ENCODE peak calls at places on chromosomes 4 and X, in four cellular contexts. R is HepG2, I is K562, V is GM12878. Z is an unnamed sample.

GRCh38 chr4:120915311-120915710 is 7.2 kb downstream of the PRDM5 start:
- DNase-seq in I (no peak), R (no peak), V (no peak), Z (no peak)

GRCh38 chr4:100306018-100306417 is 115.8 kb upstream of the DDIT4L start:
- DNase-seq in V (no peak), I (no peak), R (no peak), Z (no peak)

GRCh38 chrX:39196192-39197102 is 395.2 kb downstream of the MID1IP1 start:
- DNase-seq in I (peak; percentile 37), R (no peak), V (peak; percentile 90), Z (no peak)

GRCh38 chr4:111776546-111776945 is 368.7 kb upstream of the FAM241A start:
- DNase-seq in R (no peak), I (no peak), V (no peak), Z (no peak)

GRCh38 chr4:65791807-65792308 is 121.6 kb upstream of the EPHA5 start:
- DNase-seq in R (no peak), V (no peak), I (no peak), Z (peak; percentile 4)

GRCh38 chrX:10314530-10315104 is 157.8 kb downstream of the CLCN4 start:
- DNase-seq in I (no peak), R (no peak), V (no peak), Z (peak; percentile 87)

GRCh38 chr4:36053931-36054330 is 190.4 kb downstream of the ARAP2 start:
- DNase-seq in V (no peak), I (no peak), R (no peak), Z (no peak)

GRCh38 chr4:151322565-151322964 is 2.8 kb downstream of the SH3D19 start:
- DNase-seq in R (no peak), I (no peak), V (no peak), Z (no peak)

GRCh38 chrX:109812236-109812635 is 79.2 kb upstream of the ACSL4 start:
- DNase-seq in R (peak; percentile 86), V (no peak), I (no peak), Z (no peak)
- TF ChIP-seq CHD4 in R (no peak), V (no peak), I (no peak), Z (no peak)

GRCh38 chr4:183816882-183817509 is 88.1 kb upstream of the STOX2 start:
- DNase-seq in I (no peak), R (no peak), V (no peak), Z (no peak)
- TF ChIP-seq EP300 in I (no peak), R (no peak), V (no peak), Z (no peak)

GRCh38 chr4:5783486-5783885 is 72.5 kb downstream of the EVC start:
- DNase-seq in V (no peak), I (no peak), R (no peak), Z (no peak)

GRCh38 chr4:5784021-5784420 is 73.0 kb downstream of the EVC start:
- DNase-seq in R (no peak), I (no peak), V (no peak), Z (no peak)

GRCh38 chr4:5784960-5785611 is 74.1 kb downstream of the EVC start:
- DNase-seq in R (no peak), V (no peak), I (no peak), Z (no peak)

GRCh38 chr4:5782829-5783476 is 72.0 kb downstream of the EVC start:
- DNase-seq in V (no peak), I (no peak), R (no peak), Z (no peak)

DNA sequence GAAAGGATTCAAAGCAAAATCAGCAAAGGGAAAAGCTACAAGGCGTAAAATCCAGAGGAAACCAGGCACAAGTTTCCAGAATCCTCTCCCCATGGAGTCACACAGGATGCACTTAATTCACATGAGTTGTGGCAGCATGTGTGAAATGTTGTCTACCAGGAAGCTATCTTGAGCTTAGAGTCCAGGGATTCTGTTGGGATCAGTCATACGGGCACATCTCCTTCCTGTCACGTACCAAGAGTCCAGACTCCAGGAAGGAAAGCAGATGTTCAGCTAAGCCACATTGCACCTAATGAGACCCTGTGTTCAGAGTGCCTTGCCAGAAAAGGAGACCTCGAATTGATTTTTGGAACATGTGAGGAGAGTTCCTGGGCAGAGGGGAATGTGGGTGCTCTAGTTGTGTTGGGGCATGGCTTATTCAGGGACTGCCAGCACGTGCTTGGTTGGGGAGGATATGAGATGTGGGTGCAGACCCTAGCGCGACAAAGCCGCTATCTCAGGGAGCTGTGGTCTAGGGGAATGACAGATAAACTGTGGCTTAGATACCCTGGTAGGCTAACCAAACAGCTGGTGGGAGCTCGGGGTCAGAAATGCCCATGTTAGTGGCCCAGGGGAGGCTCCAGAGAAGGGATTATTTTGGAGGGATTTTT is 70.0 kb downstream of the EVC start:
- DNase-seq in V (no peak), R (no peak), I (no peak), Z (no peak)
- TF ChIP-seq CHD4 in V (no peak), R (no peak), I (no peak), Z (no peak)

GRCh38 chr4:8082517-8083055 is 76.0 kb downstream of the ABLIM2 start:
- DNase-seq in R (no peak), I (no peak), V (no peak), Z (no peak)

GRCh38 chr4:8081171-8081570 is 77.4 kb downstream of the ABLIM2 start:
- DNase-seq in V (no peak), I (no peak), R (no peak), Z (no peak)

GRCh38 chr4:8080754-8081065 is 77.9 kb downstream of the ABLIM2 start:
- DNase-seq in I (no peak), V (no peak), R (no peak), Z (no peak)

GRCh38 chr4:8083086-8083825 is 75.4 kb downstream of the ABLIM2 start:
- DNase-seq in V (no peak), I (no peak), R (no peak), Z (no peak)

GRCh38 chr4:8081621-8082516 is 76.7 kb downstream of the ABLIM2 start:
- DNase-seq in V (no peak), I (no peak), R (no peak), Z (no peak)
- TF ChIP-seq EP300 in V (no peak), I (no peak), R (no peak), Z (no peak)

GRCh38 chr4:167622481-167623240 is 388.4 kb upstream of the SPOCK3 start:
- DNase-seq in I (peak; percentile 27), R (peak; percentile 10), V (no peak), Z (peak; percentile 45)
- TF ChIP-seq CHD4 in I (no peak), R (no peak), V (no peak), Z (no peak)

GRCh38 chr4:166279261-166279660 is 406.2 kb downstream of the TLL1 start:
- DNase-seq in V (no peak), R (no peak), I (no peak), Z (no peak)
- TF ChIP-seq EP300 in V (no peak), R (no peak), I (no peak), Z (no peak)

GRCh38 chr4:105894570-105895323 is 524 bp upstream of the NPNT start:
- DNase-seq in R (no peak), V (no peak), I (no peak), Z (no peak)
- TF ChIP-seq CHD4 in R (no peak), V (no peak), I (no peak), Z (no peak)

Z was measured in A549.